ENCODE peak calls at places on chromosomes 6 and 20, in ten cellular contexts. L is tibial artery; J is cardiac muscle cell; Z is activated T-helper 1 cell treated with anti-CD3 and anti-CD28 coated beads, Interleukin-2, amount 50 U/mL, for 16 hours; T is NCI-H1417; X is NCI-H1436; K is cardiac fibroblast; Y is GM12865; W is pons; G is GM04504. N is an unnamed sample.

GRCh38 chr6:50610562-50610961 is 102.8 kb upstream of the TFAP2D start:
- DNase-seq in L (no peak), J (no peak), Z (no peak), T (peak), X (no peak), K (no peak), Y (no peak), W (no peak), G (no peak), N (no peak)

GRCh38 chr6:39231844-39232243 is 2.6 kb upstream of the KCNK5 start:
- DNase-seq in L (no peak), J (no peak), Z (no peak), T (no peak), X (no peak), K (no peak), Y (no peak), W (no peak), G (no peak), N (no peak)

GRCh38 chr20:63025534-63026331 is 19.0 kb upstream of the BHLHE23 start:
- DNase-seq in L (no peak), J (no peak), Z (no peak), T (no peak), X (no peak), K (peak), Y (no peak), W (no peak), G (peak), N (peak)

GRCh38 chr6:32984639-32985389 is 16.4 kb downstream of the BRD2 start:
- DNase-seq in L (peak), J (peak), Z (peak), T (peak), X (peak), K (peak), Y (peak), W (peak), G (peak), N (peak)

GRCh38 chr20:17651761-17652388 is 30.2 kb downstream of the RRBP1 start:
- DNase-seq in L (peak), J (no peak), Z (no peak), T (no peak), X (no peak), K (no peak), Y (peak), W (no peak), G (no peak), N (peak)

GRCh38 chr6:124968401-124968800 is 6.2 kb downstream of the RNF217 start:
- DNase-seq in L (no peak), J (peak), Z (no peak), T (no peak), X (no peak), K (peak), Y (no peak), W (no peak), G (no peak), N (no peak)

GRCh38 chr6:34465551-34466241 is at the start of gene PACSIN1:
- DNase-seq in L (no peak), J (peak), Z (no peak), T (peak), X (peak), K (no peak), Y (no peak), W (no peak), G (no peak), N (no peak)

GRCh38 chr20:62381202-62381797 is 5.6 kb upstream of the RPS21 start:
- DNase-seq in L (no peak), J (no peak), Z (no peak), T (no peak), X (no peak), K (peak), Y (no peak), W (no peak), G (no peak), N (peak)

GRCh38 chr6:127459231-127459641 is at the start of gene KIAA0408:
- DNase-seq in L (peak), J (peak), Z (no peak), T (peak), X (peak), K (peak), Y (peak), W (peak), G (no peak), N (peak)

GRCh38 chr20:2350606-2351005 is 30.1 kb upstream of the TGM6 start:
- DNase-seq in L (no peak), J (no peak), Z (no peak), T (no peak), X (no peak), K (no peak), Y (no peak), W (no peak), G (no peak), N (no peak)

GRCh38 chr6:127844529-127844928 is 56.3 kb downstream of the THEMIS start:
- DNase-seq in L (no peak), J (no peak), Z (no peak), T (no peak), X (no peak), K (no peak), Y (no peak), W (no peak), G (no peak), N (no peak)

GRCh38 chr6:166771701-166772100 is 144.7 kb upstream of the RPS6KA2 start:
- DNase-seq in L (no peak), J (no peak), Z (no peak), T (no peak), X (no peak), K (no peak), Y (no peak), W (no peak), G (no peak), N (no peak)

GRCh38 chr6:35663447-35664235 is 25.1 kb downstream of the FKBP5 start:
- DNase-seq in L (no peak), J (peak), Z (no peak), T (no peak), X (no peak), K (peak), Y (peak), W (no peak), G (no peak), N (peak)

GRCh38 chr20:34875657-34876160 is 703 bp upstream of the ACSS2 start:
- DNase-seq in L (no peak), J (no peak), Z (no peak), T (no peak), X (no peak), K (no peak), Y (no peak), W (no peak), G (no peak), N (no peak)

GRCh38 chr6:3306848-3307247 is 48.1 kb downstream of the PSMG4 start:
- DNase-seq in L (no peak), J (no peak), Z (no peak), T (no peak), X (no peak), K (no peak), Y (no peak), W (no peak), G (no peak), N (no peak)

N was measured in fibroblast of villous mesenchyme.